ENCODE peak calls at places on chromosome 3, in eight cellular contexts. G is stimulated activated CD8-positive, alpha-beta memory T cell treated with anti-CD3 and anti-CD28 coated beads, Interleukin-4, amount 100 ng/mL, for 24 hours; L is NCI-H187; Q is T-cell; X is CD8-positive, alpha-beta memory T cell; H is ELR; F is stimulated activated naive B cell treated with anti-CD40 and anti-IgM and Interleukin-4, amounts not matched to agents 10 μg/mL and 1 μg/mL and 100 μg/mL, for 72 hours; Z is NCI-H1105 treated with DMSO at 0.1 percent for 48 hours. R is an unnamed sample.

GRCh38 chr3:141335531-141336042 is 32.7 kb upstream of the ZBTB38 start:
- DNase-seq in X (no peak), G (no peak), Z (no peak), H (peak), Q (no peak), L (no peak), F (no peak), R (no peak)

GRCh38 chr3:147418352-147418751 is 9.2 kb downstream of the ZIC1 start:
- DNase-seq in H (no peak), L (no peak), X (no peak), G (no peak), Q (no peak), F (no peak), Z (no peak), R (no peak)

GRCh38 chr3:9102240-9102841 is 139.1 kb upstream of the RAD18 start:
- DNase-seq in L (no peak), G (no peak), F (no peak), Q (no peak), X (no peak), Z (no peak), H (no peak), R (no peak)

GRCh38 chr3:100740207-100740606 is 30.9 kb downstream of the TFG start:
- DNase-seq in Q (no peak), X (no peak), F (no peak), L (no peak), Z (no peak), G (no peak), H (peak), R (no peak)

GRCh38 chr3:72678892-72679291 is 169.4 kb downstream of the SHQ1 start:
- DNase-seq in X (no peak), L (no peak), G (no peak), Z (no peak), H (peak), Q (no peak), F (no peak), R (no peak)

GRCh38 chr3:38649500-38650247 is at the start of gene SCN5A:
- DNase-seq in Z (peak), H (peak), L (peak), F (no peak), Q (peak), X (peak), G (peak), R (no peak)

GRCh38 chr3:17122758-17123157 is 238.0 kb downstream of the PLCL2 start:
- DNase-seq in G (no peak), Z (no peak), Q (no peak), X (no peak), L (no peak), F (no peak), H (no peak), R (no peak)

GRCh38 chr3:117495620-117496019 is 786.0 kb downstream of the TUSC7 start:
- DNase-seq in Q (no peak), X (no peak), F (no peak), L (no peak), Z (no peak), H (no peak), G (no peak), R (no peak)

GRCh38 chr3:18103591-18103990 is 321.5 kb downstream of the SATB1 start:
- DNase-seq in H (no peak), F (no peak), Z (no peak), Q (no peak), L (no peak), G (no peak), X (no peak), R (no peak)

GRCh38 chr3:43161684-43162512 is 56.0 kb upstream of the POMGNT2 start:
- DNase-seq in X (no peak), L (no peak), G (no peak), H (peak), Z (no peak), F (no peak), Q (no peak), R (no peak)

GRCh38 chr3:4581905-4582611 is 88.9 kb downstream of the ITPR1 start:
- DNase-seq in Z (no peak), F (no peak), L (no peak), Q (no peak), G (no peak), X (no peak), H (no peak), R (no peak)

GRCh38 chr3:30493912-30494311 is 112.5 kb upstream of the TGFBR2 start:
- DNase-seq in X (no peak), F (no peak), L (no peak), H (peak), Z (no peak), Q (no peak), G (no peak), R (no peak)

GRCh38 chr3:45986303-45986982 is 9.2 kb downstream of the FYCO1 start:
- DNase-seq in H (peak), Z (no peak), F (no peak), G (no peak), Q (no peak), L (no peak), X (no peak), R (no peak)